ENCODE peak calls at places on chromosomes 4 and X, in seven cellular contexts. F is dorsolateral prefrontal cortex, W is left lung, Q is RWPE1, E is fibroblast of the aortic adventitia, N is nephron progenitor cell, T is sigmoid colon. S is an unnamed sample.

GRCh38 chr4:145716661-145717200 is 36.8 kb downstream of the C4orf51 start:
- DNase-seq in Q (no peak), T (no peak), N (no peak), W (no peak), F (no peak), E (no peak), S (no peak)

GRCh38 chrX:119636419-119636818 is 30.2 kb upstream of the NKRF start:
- DNase-seq in N (no peak), T (no peak), E (no peak), W (no peak), F (no peak), Q (no peak), S (no peak)

GRCh38 chr4:54322817-54323417 is 93.8 kb downstream of the PDGFRA start:
- DNase-seq in Q (peak), N (peak), T (no peak), F (peak), W (peak), E (peak), S (peak)

GRCh38 chrX:57156397-57157049 is 19.3 kb upstream of the SPIN2A start:
- DNase-seq in E (peak), F (no peak), N (peak), W (no peak), Q (no peak), T (no peak), S (peak)

GRCh38 chr4:113057891-113058290 is 8.4 kb downstream of the ANK2 start:
- DNase-seq in N (no peak), W (no peak), Q (no peak), F (no peak), E (peak), T (no peak), S (peak)

GRCh38 chr4:13537832-13538177 is 6.5 kb downstream of the NKX3-2 start:
- DNase-seq in N (no peak), E (no peak), W (no peak), Q (no peak), F (no peak), T (peak), S (no peak)

GRCh38 chr4:113006632-113007031 is 42.8 kb upstream of the ANK2 start:
- DNase-seq in F (no peak), E (no peak), T (no peak), N (no peak), Q (no peak), W (no peak), S (no peak)

GRCh38 chr4:111631157-111631999 is 513.9 kb upstream of the FAM241A start:
- DNase-seq in W (no peak), E (peak), N (no peak), F (no peak), T (no peak), Q (no peak), S (peak)

GRCh38 chr4:110510955-110511544 is 35.1 kb downstream of the ENPEP start:
- DNase-seq in W (no peak), T (no peak), Q (peak), N (peak), F (no peak), E (peak), S (peak)

GRCh38 chrX:71198066-71198465 is 25.0 kb upstream of the GJB1 start:
- DNase-seq in E (no peak), Q (no peak), N (no peak), F (no peak), W (no peak), T (no peak), S (no peak)

GRCh38 chr4:7020856-7021255 is 22.3 kb upstream of the TADA2B start:
- DNase-seq in Q (no peak), E (no peak), T (no peak), W (no peak), F (no peak), N (no peak), S (no peak)

GRCh38 chr4:138681000-138681604 is 334.5 kb upstream of the NOCT start:
- DNase-seq in E (peak), F (peak), T (peak), N (peak), Q (peak), W (peak), S (peak)

GRCh38 chr4:183798249-183798920 is 106.7 kb upstream of the STOX2 start:
- DNase-seq in F (no peak), Q (peak), N (peak), W (no peak), T (no peak), E (no peak), S (no peak)

GRCh38 chr4:113921089-113921842 is 58.2 kb downstream of the ARSJ start:
- DNase-seq in W (no peak), F (no peak), N (no peak), Q (no peak), T (no peak), E (peak), S (no peak)

GRCh38 chr4:54513231-54513630 is 144.5 kb upstream of the KIT start:
- DNase-seq in T (no peak), N (no peak), W (no peak), E (peak), Q (peak), F (no peak), S (peak)

GRCh38 chr4:113941836-113942235 is 37.6 kb downstream of the ARSJ start:
- DNase-seq in T (no peak), W (no peak), F (no peak), Q (no peak), E (no peak), N (no peak), S (no peak)

GRCh38 chrX:114152130-114152529 is 431.8 kb upstream of the HTR2C start:
- DNase-seq in N (no peak), F (no peak), Q (peak), E (peak), W (no peak), T (no peak), S (no peak)

GRCh38 chr4:186708554-186708953 is 15.1 kb downstream of the FAT1 start:
- DNase-seq in W (no peak), Q (no peak), F (no peak), N (no peak), T (no peak), E (no peak), S (no peak)

GRCh38 chrX:121886557-121886956 is 839.1 kb downstream of the GLUD2 start:
- DNase-seq in F (no peak), N (no peak), W (no peak), Q (peak), T (no peak), E (no peak), S (no peak)

GRCh38 chrX:13669246-13669689 is 16.3 kb downstream of the TCEANC start:
- DNase-seq in W (peak), E (peak), N (no peak), F (no peak), Q (peak), T (peak), S (peak)

GRCh38 chr4:62449538-62449937 is 1249.4 kb downstream of the ADGRL3 start:
- DNase-seq in F (no peak), T (no peak), W (no peak), E (no peak), N (no peak), Q (no peak), S (no peak)

GRCh38 chrX:134936542-134936941 is 54.2 kb upstream of the SMIM10 start:
- DNase-seq in T (no peak), Q (no peak), E (peak), N (no peak), W (no peak), F (no peak), S (peak)

GRCh38 chrX:38774249-38774648 is 27.0 kb upstream of the MID1IP1 start:
- DNase-seq in Q (no peak), W (no peak), E (no peak), F (no peak), T (no peak), N (no peak), S (no peak)

GRCh38 chr4:155809835-155810234 is 51.0 kb downstream of the GUCY1B1 start:
- DNase-seq in T (no peak), E (peak), N (no peak), F (no peak), Q (peak), W (no peak), S (peak)

GRCh38 chrX:150990910-150991309 is 7.8 kb downstream of the HMGB3 start:
- DNase-seq in Q (no peak), E (no peak), N (no peak), W (no peak), F (no peak), T (no peak), S (no peak)

GRCh38 chr4:139651282-139652194 is 14.1 kb upstream of the MGST2 start:
- DNase-seq in Q (peak), E (peak), W (peak), N (peak), F (peak), T (peak), S (peak)

GRCh38 chr4:183798921-183799307 is 106.2 kb upstream of the STOX2 start:
- DNase-seq in W (no peak), F (no peak), T (no peak), N (no peak), Q (no peak), E (no peak), S (no peak)

GRCh38 chr4:141066690-141067089 is 66.6 kb downstream of the RNF150 start:
- DNase-seq in W (no peak), T (no peak), N (no peak), E (no peak), Q (no peak), F (no peak), S (no peak)

GRCh38 chr4:25378130-25378743 is 1.2 kb downstream of the ANAPC4 start:
- DNase-seq in W (no peak), T (no peak), N (no peak), F (no peak), E (no peak), Q (no peak), S (no peak)

GRCh38 chrX:39741904-39742303 is 355.9 kb downstream of the BCOR start:
- DNase-seq in E (no peak), N (no peak), W (no peak), Q (no peak), T (no peak), F (no peak), S (no peak)

GRCh38 chrX:136147320-136147901 is at the start of gene FHL1:
- DNase-seq in T (peak), E (no peak), N (peak), W (peak), Q (peak), F (peak), S (no peak)

GRCh38 chr4:139951051-139951450 is 202.9 kb downstream of the MAML3 start:
- DNase-seq in Q (no peak), F (no peak), T (no peak), W (peak), N (no peak), E (no peak), S (peak)

GRCh38 chr4:48290146-48290772 is 20.6 kb upstream of the TEC start:
- DNase-seq in T (no peak), Q (peak), E (peak), N (no peak), W (no peak), F (no peak), S (no peak)

GRCh38 chrX:81708506-81708905 is 506.6 kb downstream of the SH3BGRL start:
- DNase-seq in N (no peak), Q (no peak), T (no peak), F (no peak), W (no peak), E (no peak), S (no peak)

GRCh38 chr4:169305173-169305572 is 34.4 kb upstream of the SH3RF1 start:
- DNase-seq in Q (no peak), N (no peak), E (no peak), T (no peak), W (no peak), F (no peak), S (no peak)

GRCh38 chr4:138034871-138035270 is 207.3 kb downstream of the SLC7A11 start:
- DNase-seq in Q (peak), W (no peak), E (peak), F (no peak), N (no peak), T (no peak), S (peak)

GRCh38 chr4:89904524-89904923 is 9.9 kb downstream of the MMRN1 start:
- DNase-seq in F (no peak), W (no peak), T (no peak), Q (no peak), N (no peak), E (no peak), S (no peak)

GRCh38 chr4:185651137-185651677 is 115.9 kb upstream of the PDLIM3 start:
- DNase-seq in Q (no peak), F (no peak), N (no peak), E (no peak), W (no peak), T (no peak), S (no peak)

GRCh38 chr4:185654311-185654710 is 119.0 kb upstream of the PDLIM3 start:
- DNase-seq in W (no peak), T (no peak), N (no peak), F (no peak), E (no peak), Q (no peak), S (no peak)

GRCh38 chr4:185648631-185649030 is 113.3 kb upstream of the PDLIM3 start:
- DNase-seq in W (no peak), Q (no peak), E (no peak), T (no peak), F (no peak), N (no peak), S (no peak)

GRCh38 chr4:185654965-185655554 is 119.8 kb upstream of the PDLIM3 start:
- DNase-seq in Q (no peak), E (no peak), W (no peak), T (no peak), F (no peak), N (no peak), S (no peak)

GRCh38 chr4:185651851-185652250 is 116.5 kb upstream of the PDLIM3 start:
- DNase-seq in T (no peak), N (no peak), E (no peak), Q (no peak), F (no peak), W (no peak), S (no peak)
- TF ChIP-seq CTCF in T (no peak), N (no peak), E (no peak), Q (no peak), F (no peak), W (no peak), S (no peak)

GRCh38 chrX:103687073-103687695 is 685 bp upstream of the MORF4L2 start:
- DNase-seq in T (peak), N (peak), F (peak), Q (peak), W (peak), E (no peak), S (peak)
- TF ChIP-seq CTCF in T (peak), N (no peak), F (peak), Q (no peak), W (no peak), E (peak), S (peak)

GRCh38 chr4:75708218-75708691 is 16.1 kb upstream of the USO1 start:
- DNase-seq in F (no peak), E (no peak), Q (no peak), N (no peak), W (no peak), T (no peak), S (no peak)
- TF ChIP-seq CTCF in F (no peak), E (peak), Q (no peak), N (peak), W (peak), T (no peak), S (peak)

GRCh38 chrX:30572678-30573077 is 4.9 kb downstream of the TASL start:
- DNase-seq in W (no peak), N (no peak), Q (no peak), T (no peak), F (no peak), E (no peak), S (no peak)
- TF ChIP-seq CTCF in W (no peak), N (no peak), Q (no peak), T (no peak), F (no peak), E (no peak), S (no peak)

GRCh38 chrX:42087960-42088359 is 164.6 kb upstream of the CASK start:
- DNase-seq in N (no peak), Q (no peak), W (no peak), E (no peak), T (no peak), F (no peak), S (no peak)
- TF ChIP-seq CTCF in N (no peak), Q (no peak), W (no peak), E (no peak), T (no peak), F (no peak), S (no peak)

GRCh38 chrX:101595739-101596419 is 21.9 kb downstream of the ARMCX6 start:
- DNase-seq in T (no peak), W (no peak), Q (peak), N (peak), E (peak), F (no peak), S (peak)
- TF ChIP-seq CTCF in T (peak), W (peak), Q (peak), N (peak), E (peak), F (peak), S (peak)